ENCODE peak calls at places on chromosomes 3 and 15, in four cellular contexts. One of them, this sample, is unnamed.

GRCh38 chr3:46440531-46441294 is 24.0 kb downstream of the LTF start:
- DNase-seq in OCI-LY7: no peak
- DNase-seq in AG09309: no peak
- DNase-seq in dorsolateral prefrontal cortex: no peak
- DNase-seq in this sample: no peak

GRCh38 chr3:51535146-51536019 is 3.1 kb upstream of the RAD54L2 start:
- DNase-seq in AG09309: no peak
- DNase-seq in OCI-LY7: no peak
- DNase-seq in dorsolateral prefrontal cortex: no peak
- DNase-seq in this sample: no peak

GRCh38 chr3:15263120-15263519 is 57.1 kb downstream of the CAPN7 start:
- DNase-seq in AG09309: no peak
- DNase-seq in dorsolateral prefrontal cortex: no peak
- DNase-seq in OCI-LY7: no peak
- DNase-seq in this sample: no peak

GRCh38 chr3:63228677-63229076 is 49.4 kb upstream of the SYNPR start:
- DNase-seq in OCI-LY7: peak
- DNase-seq in dorsolateral prefrontal cortex: no peak
- DNase-seq in AG09309: peak
- DNase-seq in this sample: peak

GRCh38 chr3:188432826-188433525 is 279.0 kb downstream of the LPP start:
- DNase-seq in dorsolateral prefrontal cortex: no peak
- DNase-seq in OCI-LY7: no peak
- DNase-seq in AG09309: no peak
- DNase-seq in this sample: peak

GRCh38 chr3:165359005-165359404 is 162.8 kb upstream of the SLITRK3 start:
- DNase-seq in AG09309: no peak
- DNase-seq in dorsolateral prefrontal cortex: no peak
- DNase-seq in OCI-LY7: no peak
- DNase-seq in this sample: no peak

GRCh38 chr3:142724682-142725351 is 983 bp downstream of the TRPC1 start:
- DNase-seq in dorsolateral prefrontal cortex: no peak
- DNase-seq in OCI-LY7: no peak
- DNase-seq in AG09309: no peak
- DNase-seq in this sample: peak

GRCh38 chr3:142285057-142285666 is 59.8 kb upstream of the GK5 start:
- DNase-seq in OCI-LY7: no peak
- DNase-seq in dorsolateral prefrontal cortex: no peak
- DNase-seq in AG09309: no peak
- DNase-seq in this sample: peak

GRCh38 chr15:77025066-77025435 is 30.1 kb downstream of the PSTPIP1 start:
- DNase-seq in AG09309: no peak
- DNase-seq in dorsolateral prefrontal cortex: peak
- DNase-seq in OCI-LY7: no peak
- DNase-seq in this sample: no peak

GRCh38 chr3:50294492-50295403 is 2.5 kb upstream of the IFRD2 start:
- DNase-seq in OCI-LY7: no peak
- DNase-seq in dorsolateral prefrontal cortex: no peak
- DNase-seq in AG09309: no peak
- DNase-seq in this sample: no peak

GRCh38 chr15:101022306-101022705 is 103.1 kb downstream of the LRRK1 start:
- DNase-seq in dorsolateral prefrontal cortex: peak
- DNase-seq in OCI-LY7: no peak
- DNase-seq in AG09309: no peak
- DNase-seq in this sample: no peak

DNA sequence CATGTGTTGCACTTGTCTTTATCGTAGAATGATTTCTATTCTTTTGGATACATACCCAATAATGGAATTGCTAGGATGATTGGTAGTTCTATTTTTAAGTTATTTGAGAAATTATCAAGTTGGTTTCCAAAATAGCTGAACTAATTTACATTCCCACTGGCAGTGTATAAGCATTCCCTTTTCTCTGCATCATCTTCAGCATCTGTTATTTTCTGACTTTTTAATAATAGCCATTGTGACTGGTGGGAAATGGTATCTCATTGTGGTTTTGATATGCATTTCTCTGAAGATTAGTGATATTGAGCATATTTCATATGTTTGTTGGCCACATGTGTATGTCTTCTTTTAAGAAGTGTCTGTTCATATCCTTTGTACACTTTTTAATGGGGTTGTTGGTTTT is 81.7 kb upstream of the NUDT16 start:
- DNase-seq in AG09309: no peak
- DNase-seq in OCI-LY7: no peak
- DNase-seq in dorsolateral prefrontal cortex: no peak
- DNase-seq in this sample: no peak
- TF ChIP-seq CTCF in AG09309: no peak
- TF ChIP-seq CTCF in OCI-LY7: no peak
- TF ChIP-seq CTCF in dorsolateral prefrontal cortex: no peak
- TF ChIP-seq CTCF in this sample: no peak

GRCh38 chr3:156749244-156749643 is 74.9 kb downstream of the TIPARP start:
- DNase-seq in dorsolateral prefrontal cortex: no peak
- DNase-seq in AG09309: no peak
- DNase-seq in OCI-LY7: no peak
- DNase-seq in this sample: no peak
- H3K4me3 ChIP-seq in dorsolateral prefrontal cortex: no peak
- H3K4me3 ChIP-seq in AG09309: no peak
- H3K4me3 ChIP-seq in OCI-LY7: no peak
- H3K4me3 ChIP-seq in this sample: no peak

GRCh38 chr3:158802399-158803023 is 657 bp downstream of the MFSD1 start:
- DNase-seq in OCI-LY7: peak
- DNase-seq in dorsolateral prefrontal cortex: no peak
- DNase-seq in AG09309: no peak
- DNase-seq in this sample: no peak
- TF ChIP-seq CTCF in OCI-LY7: peak
- TF ChIP-seq CTCF in dorsolateral prefrontal cortex: no peak
- TF ChIP-seq CTCF in AG09309: no peak
- TF ChIP-seq CTCF in this sample: no peak

DNA sequence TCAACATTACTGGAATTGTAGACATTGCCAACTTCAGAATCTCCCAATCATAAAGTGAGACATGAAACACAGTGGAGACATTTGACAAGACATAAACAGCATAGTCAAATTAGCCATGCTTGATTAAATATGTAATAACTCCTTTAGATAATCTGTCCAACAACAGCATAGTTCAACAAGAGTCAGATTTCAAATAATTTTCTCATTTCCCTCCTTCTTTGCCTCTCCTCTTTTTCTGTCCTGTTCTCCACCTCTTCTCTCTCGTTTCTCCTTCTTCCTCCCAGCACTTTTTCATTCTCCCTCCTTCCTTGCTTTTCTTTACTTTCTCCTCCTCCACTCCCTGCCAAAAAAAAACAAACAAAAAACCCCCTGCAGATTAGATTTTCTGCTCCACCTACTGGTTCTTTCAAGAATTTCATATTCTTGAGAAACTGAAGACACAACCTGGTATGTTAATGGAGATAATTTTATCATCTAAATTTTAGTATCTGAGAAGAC is 20.1 kb downstream of the CPOX start:
- DNase-seq in AG09309: no peak
- DNase-seq in dorsolateral prefrontal cortex: no peak
- DNase-seq in OCI-LY7: peak
- DNase-seq in this sample: no peak
- H3K4me3 ChIP-seq in AG09309: no peak
- H3K4me3 ChIP-seq in dorsolateral prefrontal cortex: no peak
- H3K4me3 ChIP-seq in OCI-LY7: peak
- H3K4me3 ChIP-seq in this sample: no peak

DNA sequence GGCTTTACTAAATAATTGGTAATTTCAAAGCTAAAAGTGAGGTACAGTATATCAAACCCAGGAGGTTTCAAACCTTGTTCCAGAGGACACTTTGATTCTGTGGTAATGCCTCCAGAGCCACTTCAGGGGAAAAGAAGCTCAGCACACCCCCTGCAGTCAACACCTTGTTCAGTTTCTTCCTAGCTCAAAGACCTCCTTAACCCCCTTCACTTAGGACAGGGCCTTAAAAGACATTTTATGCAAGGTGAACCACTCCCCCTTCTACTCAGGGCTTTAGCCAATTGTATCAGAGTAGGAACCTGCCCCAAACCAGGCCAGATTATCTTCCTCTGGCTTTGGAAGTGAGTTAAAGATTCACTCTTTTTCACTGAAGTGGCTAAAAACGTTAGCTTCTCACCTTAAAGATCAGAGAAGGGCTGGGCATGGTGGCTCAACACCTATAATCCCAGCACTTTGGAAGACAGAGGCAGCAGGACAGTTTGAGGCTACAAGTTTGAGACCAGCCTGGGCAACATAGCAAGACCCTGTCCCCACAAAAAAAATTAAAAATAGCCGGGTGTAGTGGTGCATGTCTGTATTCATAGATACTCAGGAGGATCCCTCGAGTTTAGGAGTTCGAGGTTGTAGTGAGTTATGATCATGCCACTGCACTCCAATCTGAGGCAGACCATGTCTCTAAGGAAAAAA is 3.4 kb downstream of the DENND6A start:
- DNase-seq in AG09309: no peak
- DNase-seq in dorsolateral prefrontal cortex: no peak
- DNase-seq in OCI-LY7: peak
- DNase-seq in this sample: no peak
- TF ChIP-seq CTCF in AG09309: no peak
- TF ChIP-seq CTCF in dorsolateral prefrontal cortex: no peak
- TF ChIP-seq CTCF in OCI-LY7: peak
- TF ChIP-seq CTCF in this sample: no peak